ENCODE peak calls at places on chromosomes 1 and 21, in nine cellular contexts. I is SIG-M5, D is NCI-H345, Z is cardiac fibroblast, N is A549, P is ELR, H is fibroblast of the aortic adventitia, T is anterior cingulate cortex, B is SK-N-DZ. X is an unnamed sample.

GRCh38 chr1:230416430-230416829 is 9.7 kb downstream of the PGBD5 start:
- DNase-seq in I (no peak), D (no peak), Z (no peak), N (no peak), P (no peak), H (no peak), T (no peak), B (no peak), X (no peak)

GRCh38 chr1:16145030-16145987 is 10.6 kb downstream of the EPHA2 start:
- DNase-seq in I (no peak), D (peak; percentile 59), Z (peak; percentile 90), N (peak; percentile 83), P (peak; percentile 97), H (peak; percentile 87), T (no peak), B (no peak), X (peak; percentile 58)

GRCh38 chr1:52567943-52568342 is 15.1 kb upstream of the TUT4 start:
- DNase-seq in I (no peak), D (no peak), Z (peak; percentile 29), N (no peak), P (no peak), H (peak; percentile 30), T (no peak), B (no peak), X (no peak)

GRCh38 chr1:228781161-228781771 is 46.0 kb downstream of the RHOU start:
- DNase-seq in I (no peak), D (peak; percentile 87), Z (peak; percentile 67), N (no peak), P (peak; percentile 5), H (peak; percentile 36), T (no peak), B (peak; percentile 92), X (peak; percentile 95)

GRCh38 chr1:238606896-238607295 is 716.2 kb upstream of the ZP4 start:
- DNase-seq in I (peak; percentile 82), D (no peak), Z (peak; percentile 20), N (no peak), P (peak; percentile 91), H (peak; percentile 38), T (no peak), B (no peak), X (no peak)

GRCh38 chr21:43718872-43719747 is at the start of gene PDXK:
- DNase-seq in I (no peak), D (peak; percentile 83), Z (peak; percentile 87), N (peak; percentile 38), P (peak; percentile 85), H (peak; percentile 69), T (peak; percentile 84), B (peak; percentile 57), X (peak; percentile 72)

GRCh38 chr1:177423083-177423482 is 252.3 kb downstream of the BRINP2 start:
- DNase-seq in I (no peak), D (no peak), Z (no peak), N (no peak), P (no peak), H (peak; percentile 7), T (no peak), B (no peak), X (no peak)

GRCh38 chr1:218463194-218464156 is 118.3 kb downstream of the TGFB2 start:
- DNase-seq in I (peak; percentile 51), D (no peak), Z (peak; percentile 73), N (no peak), P (peak; percentile 93), H (peak; percentile 81), T (peak; percentile 35), B (no peak), X (no peak)

GRCh38 chr1:39802496-39803260 is 14.0 kb upstream of the BMP8B start:
- DNase-seq in I (no peak), D (no peak), Z (no peak), N (no peak), P (no peak), H (no peak), T (no peak), B (no peak), X (no peak)

GRCh38 chr21:29436143-29436542 is 137.4 kb downstream of the BACH1 start:
- DNase-seq in I (no peak), D (no peak), Z (peak; percentile 90), N (no peak), P (no peak), H (peak; percentile 67), T (no peak), B (no peak), X (no peak)

GRCh38 chr1:28091043-28091781 is 2.8 kb upstream of the EYA3 start:
- DNase-seq in I (no peak), D (peak; percentile 50), Z (peak; percentile 82), N (peak; percentile 43), P (peak; percentile 77), H (peak; percentile 82), T (peak; percentile 30), B (peak; percentile 56), X (peak; percentile 63)

GRCh38 chr1:9410737-9411297 is 118.1 kb downstream of the SPSB1 start:
- DNase-seq in I (no peak), D (no peak), Z (peak; percentile 82), N (no peak), P (peak; percentile 46), H (peak; percentile 65), T (no peak), B (peak; percentile 60), X (peak; percentile 53)

GRCh38 chr1:112754116-112754628 is 39.0 kb upstream of the PPM1J start:
- DNase-seq in I (no peak), D (no peak), Z (no peak), N (no peak), P (no peak), H (no peak), T (no peak), B (no peak), X (no peak)

GRCh38 chr1:175503538-175503937 is 239.9 kb downstream of the TNR start:
- DNase-seq in I (no peak), D (no peak), Z (no peak), N (no peak), P (no peak), H (no peak), T (peak; percentile 36), B (no peak), X (no peak)

GRCh38 chr1:200980452-200980772 is 43.1 kb downstream of the KIF21B start:
- DNase-seq in I (no peak), D (no peak), Z (no peak), N (no peak), P (no peak), H (no peak), T (no peak), B (no peak), X (no peak)

GRCh38 chr1:201282216-201282615 is 1.1 kb upstream of the PKP1 start:
- DNase-seq in I (no peak), D (no peak), Z (no peak), N (no peak), P (no peak), H (no peak), T (no peak), B (no peak), X (peak; percentile 16)

GRCh38 chr1:31714442-31715096 is 10.8 kb upstream of the COL16A1 start:
- DNase-seq in I (no peak), D (peak; percentile 58), Z (peak; percentile 74), N (peak; percentile 55), P (peak; percentile 77), H (peak; percentile 84), T (no peak), B (no peak), X (no peak)

GRCh38 chr1:236027096-236027495 is 37.8 kb downstream of the NID1 start:
- DNase-seq in I (peak; percentile 38), D (no peak), Z (no peak), N (no peak), P (no peak), H (no peak), T (no peak), B (no peak), X (no peak)

GRCh38 chr1:150210741-150211140 is 25.2 kb downstream of the ANP32E start:
- DNase-seq in I (no peak), D (no peak), Z (no peak), N (no peak), P (no peak), H (no peak), T (no peak), B (no peak), X (peak; percentile 89)

GRCh38 chr1:206808615-206809014 is 36.3 kb upstream of the IL10 start:
- DNase-seq in I (no peak), D (no peak), Z (peak; percentile 66), N (no peak), P (peak; percentile 73), H (peak; percentile 43), T (no peak), B (no peak), X (no peak)

GRCh38 chr1:978069-978834 is 3.6 kb downstream of the PERM1 start:
- DNase-seq in I (no peak), D (no peak), Z (no peak), N (no peak), P (no peak), H (no peak), T (no peak), B (no peak), X (no peak)

GRCh38 chr1:207870279-207871031 is 40.5 kb downstream of the CD34 start:
- DNase-seq in I (no peak), D (no peak), Z (no peak), N (no peak), P (no peak), H (no peak), T (no peak), B (no peak), X (no peak)